ENCODE peak calls at places on chromosome 22, in ten cellular contexts. One of them, this sample, is unnamed.

GRCh38 chr22:36790648-36791047 is 14.7 kb upstream of the IFT27 start:
- DNase-seq in HFF-Myc: no peak
- DNase-seq in A549: no peak
- DNase-seq in testis: no peak
- DNase-seq in H1: no peak
- DNase-seq in psoas muscle: no peak
- DNase-seq in lung: no peak
- DNase-seq in epithelial cell of esophagus: no peak
- DNase-seq in heart right ventricle: no peak
- DNase-seq in GM23338: no peak
- DNase-seq in this sample: no peak

GRCh38 chr22:20865869-20866445 is 7.2 kb downstream of the SNAP29 start:
- DNase-seq in A549: no peak
- DNase-seq in GM23338: no peak
- DNase-seq in psoas muscle: no peak
- DNase-seq in epithelial cell of esophagus: no peak
- DNase-seq in heart right ventricle: no peak
- DNase-seq in H1: no peak
- DNase-seq in HFF-Myc: no peak
- DNase-seq in testis: no peak
- DNase-seq in lung: no peak
- DNase-seq in this sample: no peak

GRCh38 chr22:19213496-19214473 is 35.2 kb upstream of the SLC25A1 start:
- DNase-seq in heart right ventricle: no peak
- DNase-seq in A549: no peak
- DNase-seq in H1: no peak
- DNase-seq in lung: no peak
- DNase-seq in GM23338: peak; percentile 64
- DNase-seq in psoas muscle: no peak
- DNase-seq in epithelial cell of esophagus: no peak
- DNase-seq in HFF-Myc: peak; percentile 5
- DNase-seq in testis: no peak
- DNase-seq in this sample: no peak

GRCh38 chr22:37325024-37325395 is 42.7 kb downstream of the CYTH4 start:
- DNase-seq in lung: no peak
- DNase-seq in H1: no peak
- DNase-seq in GM23338: no peak
- DNase-seq in HFF-Myc: no peak
- DNase-seq in psoas muscle: no peak
- DNase-seq in epithelial cell of esophagus: no peak
- DNase-seq in heart right ventricle: no peak
- DNase-seq in testis: no peak
- DNase-seq in A549: no peak
- DNase-seq in this sample: no peak

GRCh38 chr22:23085785-23086184 is 15.5 kb downstream of the GNAZ start:
- DNase-seq in epithelial cell of esophagus: no peak
- DNase-seq in testis: no peak
- DNase-seq in H1: no peak
- DNase-seq in heart right ventricle: no peak
- DNase-seq in HFF-Myc: no peak
- DNase-seq in GM23338: no peak
- DNase-seq in psoas muscle: no peak
- DNase-seq in A549: no peak
- DNase-seq in lung: no peak
- DNase-seq in this sample: no peak

GRCh38 chr22:38862375-38863329 is 9.4 kb downstream of the CBX6 start:
- DNase-seq in H1: no peak
- DNase-seq in GM23338: peak; percentile 59
- DNase-seq in heart right ventricle: no peak
- DNase-seq in lung: no peak
- DNase-seq in psoas muscle: peak; percentile 73
- DNase-seq in HFF-Myc: no peak
- DNase-seq in epithelial cell of esophagus: no peak
- DNase-seq in testis: peak; percentile 54
- DNase-seq in A549: no peak
- DNase-seq in this sample: no peak

GRCh38 chr22:17705565-17706450 is 67.3 kb downstream of the BCL2L13 start:
- DNase-seq in psoas muscle: no peak
- DNase-seq in HFF-Myc: no peak
- DNase-seq in testis: no peak
- DNase-seq in epithelial cell of esophagus: peak; percentile 54
- DNase-seq in lung: no peak
- DNase-seq in heart right ventricle: no peak
- DNase-seq in A549: no peak
- DNase-seq in GM23338: no peak
- DNase-seq in H1: no peak
- DNase-seq in this sample: no peak

GRCh38 chr22:38316340-38317236 is 645 bp downstream of the CSNK1E start:
- DNase-seq in HFF-Myc: no peak
- DNase-seq in H1: peak; percentile 66
- DNase-seq in heart right ventricle: peak; percentile 73
- DNase-seq in testis: peak; percentile 79
- DNase-seq in epithelial cell of esophagus: peak; percentile 44
- DNase-seq in A549: no peak
- DNase-seq in psoas muscle: peak; percentile 85
- DNase-seq in GM23338: peak; percentile 60
- DNase-seq in lung: peak; percentile 44
- DNase-seq in this sample: peak; percentile 71

GRCh38 chr22:37260396-37260795 is 16.3 kb upstream of the RAC2 start:
- DNase-seq in testis: no peak
- DNase-seq in psoas muscle: no peak
- DNase-seq in HFF-Myc: no peak
- DNase-seq in heart right ventricle: no peak
- DNase-seq in epithelial cell of esophagus: no peak
- DNase-seq in A549: no peak
- DNase-seq in lung: no peak
- DNase-seq in GM23338: no peak
- DNase-seq in H1: no peak
- DNase-seq in this sample: no peak

GRCh38 chr22:50221410-50222300 is 20.8 kb downstream of the SELENOO start:
- DNase-seq in GM23338: no peak
- DNase-seq in psoas muscle: no peak
- DNase-seq in testis: no peak
- DNase-seq in heart right ventricle: no peak
- DNase-seq in HFF-Myc: no peak
- DNase-seq in A549: no peak
- DNase-seq in epithelial cell of esophagus: no peak
- DNase-seq in H1: peak; percentile 45
- DNase-seq in lung: no peak
- DNase-seq in this sample: no peak

GRCh38 chr22:22084089-22084711 is 101.6 kb upstream of the TOP3B start:
- DNase-seq in GM23338: no peak
- DNase-seq in epithelial cell of esophagus: no peak
- DNase-seq in psoas muscle: no peak
- DNase-seq in testis: no peak
- DNase-seq in HFF-Myc: no peak
- DNase-seq in lung: no peak
- DNase-seq in H1: no peak
- DNase-seq in A549: no peak
- DNase-seq in heart right ventricle: no peak
- DNase-seq in this sample: no peak

GRCh38 chr22:39244073-39244495 is 698 bp downstream of the PDGFB start:
- DNase-seq in GM23338: no peak
- DNase-seq in lung: no peak
- DNase-seq in heart right ventricle: no peak
- DNase-seq in H1: peak; percentile 54
- DNase-seq in A549: no peak
- DNase-seq in epithelial cell of esophagus: peak; percentile 28
- DNase-seq in HFF-Myc: no peak
- DNase-seq in psoas muscle: no peak
- DNase-seq in testis: no peak
- DNase-seq in this sample: no peak

GRCh38 chr22:23696326-23696851 is 5.6 kb downstream of the RGL4 start:
- DNase-seq in A549: no peak
- DNase-seq in GM23338: no peak
- DNase-seq in HFF-Myc: no peak
- DNase-seq in lung: no peak
- DNase-seq in heart right ventricle: no peak
- DNase-seq in epithelial cell of esophagus: peak; percentile 19
- DNase-seq in H1: no peak
- DNase-seq in testis: no peak
- DNase-seq in psoas muscle: peak; percentile 71
- DNase-seq in this sample: no peak

GRCh38 chr22:39148727-39149535 is 3.5 kb downstream of the CBX7 start:
- DNase-seq in H1: peak; percentile 80
- DNase-seq in GM23338: peak; percentile 83
- DNase-seq in A549: no peak
- DNase-seq in epithelial cell of esophagus: no peak
- DNase-seq in testis: peak; percentile 50
- DNase-seq in psoas muscle: peak; percentile 79
- DNase-seq in HFF-Myc: no peak
- DNase-seq in heart right ventricle: no peak
- DNase-seq in lung: no peak
- DNase-seq in this sample: no peak

GRCh38 chr22:23157560-23158515 is 12.6 kb downstream of the RAB36 start:
- DNase-seq in testis: no peak
- DNase-seq in lung: peak; percentile 53
- DNase-seq in psoas muscle: no peak
- DNase-seq in heart right ventricle: no peak
- DNase-seq in A549: no peak
- DNase-seq in H1: no peak
- DNase-seq in HFF-Myc: no peak
- DNase-seq in epithelial cell of esophagus: no peak
- DNase-seq in GM23338: no peak
- DNase-seq in this sample: no peak

GRCh38 chr22:50260801-50261614 is 475 bp downstream of the MAPK12 start:
- DNase-seq in lung: no peak
- DNase-seq in H1: peak; percentile 72
- DNase-seq in GM23338: peak; percentile 59
- DNase-seq in epithelial cell of esophagus: peak; percentile 73
- DNase-seq in A549: no peak
- DNase-seq in psoas muscle: peak; percentile 78
- DNase-seq in HFF-Myc: no peak
- DNase-seq in heart right ventricle: no peak
- DNase-seq in testis: peak; percentile 73
- DNase-seq in this sample: peak; percentile 73

GRCh38 chr22:48102581-48102980 is 1340.1 kb downstream of the TBC1D22A start:
- DNase-seq in lung: no peak
- DNase-seq in GM23338: no peak
- DNase-seq in testis: no peak
- DNase-seq in A549: no peak
- DNase-seq in H1: no peak
- DNase-seq in epithelial cell of esophagus: no peak
- DNase-seq in heart right ventricle: no peak
- DNase-seq in HFF-Myc: no peak
- DNase-seq in psoas muscle: peak; percentile 22
- DNase-seq in this sample: no peak
- TF ChIP-seq CTCF in lung: no peak
- TF ChIP-seq CTCF in GM23338: no peak
- TF ChIP-seq CTCF in testis: no peak
- TF ChIP-seq CTCF in A549: no peak
- TF ChIP-seq CTCF in H1: no peak
- TF ChIP-seq CTCF in epithelial cell of esophagus: no peak
- TF ChIP-seq CTCF in heart right ventricle: no peak
- TF ChIP-seq CTCF in HFF-Myc: no peak
- TF ChIP-seq CTCF in psoas muscle: no peak
- TF ChIP-seq CTCF in this sample: no peak

GRCh38 chr22:46738961-46739870 is 1.2 kb upstream of the CERK start:
- DNase-seq in testis: no peak
- DNase-seq in epithelial cell of esophagus: peak; percentile 92
- DNase-seq in heart right ventricle: no peak
- DNase-seq in GM23338: peak; percentile 52
- DNase-seq in HFF-Myc: no peak
- DNase-seq in lung: peak; percentile 50
- DNase-seq in H1: peak; percentile 67
- DNase-seq in psoas muscle: peak; percentile 61
- DNase-seq in A549: peak; percentile 88
- DNase-seq in this sample: peak; percentile 54
- H3K4me3 ChIP-seq in testis: peak overlapping the region; percentile 77
- H3K4me3 ChIP-seq in epithelial cell of esophagus: peak overlapping the region; percentile 51
- H3K4me3 ChIP-seq in heart right ventricle: peak overlapping the region; percentile 89
- H3K4me3 ChIP-seq in GM23338: peak overlapping the region; percentile 84
- H3K4me3 ChIP-seq in HFF-Myc: peak overlapping the region; percentile 72
- H3K4me3 ChIP-seq in lung: peak overlapping the region; percentile 21
- H3K4me3 ChIP-seq in H1: peak overlapping the region; percentile 90
- H3K4me3 ChIP-seq in psoas muscle: peak overlapping the region; percentile 84
- H3K4me3 ChIP-seq in A549: peak overlapping the region; percentile 96
- H3K4me3 ChIP-seq in this sample: peak overlapping the region; percentile 75

GRCh38 chr22:41469218-41469851 is 418 bp downstream of the ACO2 start:
- DNase-seq in testis: no peak
- DNase-seq in GM23338: peak; percentile 77
- DNase-seq in H1: no peak
- DNase-seq in heart right ventricle: peak; percentile 51
- DNase-seq in psoas muscle: peak; percentile 75
- DNase-seq in HFF-Myc: no peak
- DNase-seq in A549: no peak
- DNase-seq in lung: no peak
- DNase-seq in epithelial cell of esophagus: no peak
- DNase-seq in this sample: no peak
- TF ChIP-seq CTCF in testis: no peak
- TF ChIP-seq CTCF in GM23338: no peak
- TF ChIP-seq CTCF in H1: no peak
- TF ChIP-seq CTCF in heart right ventricle: no peak
- TF ChIP-seq CTCF in psoas muscle: no peak
- TF ChIP-seq CTCF in HFF-Myc: no peak
- TF ChIP-seq CTCF in A549: no peak
- TF ChIP-seq CTCF in lung: no peak
- TF ChIP-seq CTCF in epithelial cell of esophagus: no peak
- TF ChIP-seq CTCF in this sample: no peak

GRCh38 chr22:45680932-45681700 is 9.5 kb downstream of the ATXN10 start:
- DNase-seq in GM23338: no peak
- DNase-seq in HFF-Myc: peak; percentile 52
- DNase-seq in testis: no peak
- DNase-seq in heart right ventricle: no peak
- DNase-seq in H1: no peak
- DNase-seq in epithelial cell of esophagus: no peak
- DNase-seq in lung: no peak
- DNase-seq in A549: no peak
- DNase-seq in psoas muscle: no peak
- DNase-seq in this sample: peak; percentile 90
- H3K4me3 ChIP-seq in GM23338: no peak overlapping the region
- H3K4me3 ChIP-seq in HFF-Myc: peak overlapping the region; percentile 3
- H3K4me3 ChIP-seq in testis: no peak overlapping the region
- H3K4me3 ChIP-seq in heart right ventricle: no peak overlapping the region
- H3K4me3 ChIP-seq in H1: no peak overlapping the region
- H3K4me3 ChIP-seq in epithelial cell of esophagus: no peak overlapping the region
- H3K4me3 ChIP-seq in lung: no peak overlapping the region
- H3K4me3 ChIP-seq in A549: no peak overlapping the region
- H3K4me3 ChIP-seq in psoas muscle: no peak overlapping the region
- H3K4me3 ChIP-seq in this sample: peak overlapping the region; percentile 13

DNA sequence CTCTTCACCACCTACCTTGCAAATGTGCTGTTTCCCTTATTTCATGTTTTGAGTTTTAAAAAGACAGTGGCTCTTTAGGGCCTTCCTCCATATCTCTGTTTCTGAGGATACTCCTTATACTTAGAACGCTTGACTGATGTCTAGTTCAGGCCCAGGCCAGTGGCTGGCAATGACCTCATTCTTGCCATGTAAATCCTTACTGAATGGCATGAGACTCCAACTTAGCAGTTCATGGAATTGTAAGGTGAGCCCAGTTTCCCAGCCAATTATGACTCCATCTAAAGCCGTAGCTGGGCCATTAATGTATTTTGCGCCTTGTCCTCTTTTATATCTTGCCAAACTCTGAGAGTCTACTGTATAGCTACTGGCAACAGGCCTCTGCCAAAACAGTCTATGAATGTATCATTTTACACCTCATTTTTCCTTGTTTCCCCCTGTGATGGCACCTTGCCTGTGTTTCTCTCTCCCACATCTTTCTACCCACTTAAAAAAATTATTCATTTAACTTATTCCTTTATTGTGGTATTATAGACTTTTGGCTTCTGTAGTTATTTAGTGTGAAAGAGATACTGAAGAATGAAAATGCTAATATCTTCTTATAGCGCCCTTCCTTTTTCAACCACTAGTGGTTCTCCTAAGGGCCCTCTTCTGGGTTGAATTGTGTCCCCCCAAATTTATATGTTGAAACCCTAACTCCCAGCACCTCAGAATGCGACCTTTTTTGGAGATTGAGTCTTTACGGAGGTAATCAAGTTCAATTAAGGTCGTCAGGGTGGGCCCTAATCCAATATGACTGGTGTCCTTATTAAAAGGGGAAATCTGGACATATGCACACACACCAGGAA is 67.4 kb downstream of the ZNRF3 start:
- DNase-seq in A549: no peak
- DNase-seq in GM23338: no peak
- DNase-seq in testis: no peak
- DNase-seq in psoas muscle: no peak
- DNase-seq in epithelial cell of esophagus: no peak
- DNase-seq in H1: no peak
- DNase-seq in heart right ventricle: no peak
- DNase-seq in lung: no peak
- DNase-seq in HFF-Myc: no peak
- DNase-seq in this sample: no peak
- TF ChIP-seq CTCF in A549: no peak
- TF ChIP-seq CTCF in GM23338: peak; percentile 48
- TF ChIP-seq CTCF in testis: peak; percentile 20
- TF ChIP-seq CTCF in psoas muscle: no peak
- TF ChIP-seq CTCF in epithelial cell of esophagus: no peak
- TF ChIP-seq CTCF in H1: no peak
- TF ChIP-seq CTCF in heart right ventricle: no peak
- TF ChIP-seq CTCF in lung: no peak
- TF ChIP-seq CTCF in HFF-Myc: no peak
- TF ChIP-seq CTCF in this sample: peak; percentile 17

This sample was measured in fibroblast of villous mesenchyme.